ENCODE peak calls at places on chromosomes 3 and 15, in eight cellular contexts. H is GM23248, G is OCI-LY7, S is SK-N-SH, M is hepatocyte, F is HCT116, V is MM.1S, T is GM23338. D is an unnamed sample.

GRCh38 chr15:52810346-52810745 is 20.2 kb upstream of the ONECUT1 start:
- DNase-seq in S (no peak), G (no peak), F (no peak), H (no peak), T (no peak), V (no peak), M (no peak), D (no peak)

GRCh38 chr3:175260145-175260794 is 401.1 kb downstream of the NAALADL2 start:
- DNase-seq in M (no peak), H (peak; percentile 82), S (no peak), F (no peak), T (no peak), V (no peak), G (no peak), D (peak; percentile 66)

GRCh38 chr3:78368576-78369345 is 1328.9 kb downstream of the ROBO2 start:
- DNase-seq in M (no peak), V (no peak), T (no peak), F (no peak), G (no peak), H (peak; percentile 5), S (no peak), D (no peak)

GRCh38 chr15:92205255-92205739 is 188.4 kb upstream of the ST8SIA2 start:
- DNase-seq in H (peak; percentile 12), F (no peak), S (no peak), T (peak; percentile 70), G (peak; percentile 1), V (no peak), M (peak; percentile 42), D (no peak)

GRCh38 chr15:72690938-72691337 is 4.9 kb downstream of the BBS4 start:
- DNase-seq in F (no peak), M (no peak), S (no peak), G (peak; percentile 63), V (no peak), T (no peak), H (no peak), D (no peak)

GRCh38 chr3:64686446-64686908 is 1.3 kb downstream of the ADAMTS9 start:
- DNase-seq in H (peak; percentile 88), S (peak; percentile 27), V (peak; percentile 16), T (peak; percentile 66), G (no peak), M (peak; percentile 72), F (no peak), D (peak; percentile 2)

GRCh38 chr15:72944565-72944964 is 107.7 kb upstream of the NEO1 start:
- DNase-seq in V (no peak), T (no peak), F (no peak), G (no peak), H (no peak), M (no peak), S (no peak), D (no peak)

GRCh38 chr15:74320358-74321247 is 46.8 kb downstream of the CYP11A1 start:
- DNase-seq in S (peak; percentile 76), F (peak; percentile 38), M (peak; percentile 51), H (peak; percentile 76), V (peak; percentile 53), G (peak; percentile 43), T (peak; percentile 84), D (peak; percentile 67)

GRCh38 chr3:13901935-13902584 is 22.2 kb upstream of the WNT7A start:
- DNase-seq in G (no peak), V (no peak), H (no peak), T (no peak), S (no peak), M (no peak), F (no peak), D (no peak)

GRCh38 chr15:31352283-31352880 is 25.7 kb downstream of the KLF13 start:
- DNase-seq in F (no peak), S (peak; percentile 79), G (no peak), V (peak; percentile 76), H (peak; percentile 42), M (no peak), T (no peak), D (no peak)

GRCh38 chr15:78502641-78503040 is 4.7 kb upstream of the HYKK start:
- DNase-seq in F (no peak), S (no peak), H (no peak), G (no peak), V (no peak), M (no peak), T (no peak), D (no peak)

GRCh38 chr3:88150371-88150770 is 612 bp downstream of the C3orf38 start:
- DNase-seq in G (peak; percentile 50), V (peak; percentile 48), F (no peak), S (peak; percentile 9), M (peak; percentile 7), T (no peak), H (peak; percentile 66), D (no peak)

GRCh38 chr3:13513913-13514517 is 33.9 kb downstream of the HDAC11 start:
- DNase-seq in H (peak; percentile 78), T (no peak), F (no peak), V (no peak), G (no peak), S (no peak), M (no peak), D (peak; percentile 76)

GRCh38 chr3:9887478-9887877 is 2.9 kb upstream of the JAGN1 start:
- DNase-seq in S (no peak), G (no peak), M (no peak), V (no peak), H (no peak), T (no peak), F (no peak), D (no peak)

GRCh38 chr3:9881440-9881839 is 1.4 kb upstream of the CIDEC start:
- DNase-seq in S (no peak), G (peak; percentile 17), M (no peak), H (no peak), T (no peak), V (no peak), F (no peak), D (no peak)

GRCh38 chr3:9886328-9886727 is 4.1 kb upstream of the JAGN1 start:
- DNase-seq in H (no peak), F (no peak), M (no peak), S (no peak), T (no peak), V (no peak), G (no peak), D (no peak)

GRCh38 chr3:9884555-9885165 is 4.6 kb upstream of the CIDEC start:
- DNase-seq in H (peak; percentile 89), S (no peak), M (peak; percentile 84), G (no peak), F (peak; percentile 89), V (no peak), T (no peak), D (peak; percentile 96)

DNA sequence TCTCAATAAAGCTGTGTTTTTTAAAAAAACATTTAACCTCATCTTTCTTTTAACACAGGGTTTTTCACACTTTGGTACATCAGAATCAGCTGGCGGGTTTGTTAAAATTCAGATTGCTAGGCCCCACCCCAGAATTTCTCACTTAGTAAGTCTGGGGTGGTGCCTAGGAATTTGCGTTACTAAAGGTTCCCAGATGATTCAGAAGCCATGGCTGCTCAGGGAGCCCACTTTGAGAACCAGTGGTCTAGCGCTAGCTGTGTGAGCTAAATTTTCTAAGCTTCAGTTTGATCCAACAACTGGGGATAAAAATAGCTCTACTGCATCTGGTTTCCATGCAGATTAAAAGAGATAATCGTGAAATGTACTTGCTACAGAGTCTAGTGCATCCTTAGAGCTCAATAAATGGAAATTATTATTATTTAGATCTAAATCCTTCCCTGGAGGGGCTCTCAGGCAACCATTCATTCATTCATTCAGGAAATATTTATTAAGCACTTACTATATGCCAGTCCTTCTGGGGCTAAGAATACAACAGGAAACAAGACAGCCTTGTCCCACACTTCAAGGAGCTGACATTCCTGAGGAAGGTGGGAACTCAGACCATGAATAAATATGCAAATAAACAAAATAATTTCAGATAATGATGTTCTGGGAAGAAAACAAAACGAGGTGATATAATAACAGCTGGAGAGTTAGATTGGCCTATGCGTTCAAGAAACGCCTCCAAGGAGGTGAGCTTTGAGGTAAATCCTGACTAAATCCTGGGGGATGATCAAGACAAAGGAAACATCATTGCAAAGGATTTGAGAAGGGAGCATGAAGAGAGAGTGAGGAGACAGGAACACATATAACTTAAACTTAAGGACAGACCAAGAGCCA is 3.9 kb upstream of the CIDEC start:
- DNase-seq in T (no peak), M (peak; percentile 48), H (peak; percentile 82), V (no peak), S (no peak), G (no peak), F (no peak), D (no peak)
- TF ChIP-seq EZH2phosphoT487 in T (no peak), M (no peak), H (no peak), V (no peak), S (no peak), G (no peak), F (no peak), D (no peak)

GRCh38 chr3:15977089-15977488 is 179.3 kb upstream of the ANKRD28 start:
- DNase-seq in V (no peak), F (no peak), S (no peak), T (no peak), G (no peak), M (no peak), H (no peak), D (no peak)

GRCh38 chr3:15976524-15976923 is 178.7 kb upstream of the ANKRD28 start:
- DNase-seq in G (no peak), F (no peak), T (no peak), V (no peak), H (no peak), S (no peak), M (no peak), D (peak; percentile 8)

GRCh38 chr3:15974647-15975046 is 176.9 kb upstream of the ANKRD28 start:
- DNase-seq in G (peak; percentile 5), T (peak; percentile 89), F (no peak), V (no peak), S (no peak), H (no peak), M (no peak), D (no peak)

GRCh38 chr3:15973414-15973813 is 175.6 kb upstream of the ANKRD28 start:
- DNase-seq in M (no peak), V (no peak), S (no peak), H (no peak), G (no peak), F (no peak), T (no peak), D (no peak)

GRCh38 chr3:15973930-15974329 is 176.2 kb upstream of the ANKRD28 start:
- DNase-seq in S (no peak), H (no peak), T (no peak), M (no peak), G (no peak), V (no peak), F (no peak), D (no peak)
- H2AFZ ChIP-seq in S (no peak overlapping the region), H (no peak overlapping the region), T (peak overlapping the region; percentile 78), M (no peak overlapping the region), G (no peak overlapping the region), V (no peak overlapping the region), F (no peak overlapping the region), D (no peak overlapping the region)

DNA sequence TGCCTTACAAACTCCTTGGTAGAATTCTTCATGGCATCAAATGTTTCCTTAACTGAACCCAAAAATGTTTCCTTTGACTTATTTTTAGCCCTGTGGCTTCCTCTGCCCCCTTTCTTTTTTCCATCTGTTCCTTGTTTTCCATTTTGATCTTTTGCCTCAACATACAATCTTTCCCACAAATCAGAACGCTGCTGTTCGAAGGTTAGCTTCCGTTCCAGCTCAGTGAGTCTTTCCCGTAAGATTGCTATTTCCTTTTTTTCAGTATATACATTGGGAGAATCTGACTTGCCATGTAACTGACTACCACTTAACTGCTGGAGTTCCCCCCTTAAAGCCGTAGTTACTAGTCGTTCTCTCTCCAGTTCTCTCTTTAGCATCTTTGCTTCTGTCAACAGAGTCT is 41.2 kb downstream of the PIGB start:
- DNase-seq in V (no peak), S (no peak), G (no peak), M (no peak), H (no peak), F (no peak), T (no peak), D (no peak)
- H3K9me2 ChIP-seq in V (no peaks in the 10 kb centered on the region), S (no peaks in the 10 kb centered on the region), G (no peaks in the 10 kb centered on the region), M (no peaks in the 10 kb centered on the region), H (no peaks in the 10 kb centered on the region), F (no peaks in the 10 kb centered on the region), T (no peaks in the 10 kb centered on the region), D (no peaks in the 10 kb centered on the region)

GRCh38 chr15:70151008-70151407 is 53.3 kb upstream of the TLE3 start:
- DNase-seq in F (no peak), G (no peak), T (no peak), V (no peak), M (no peak), H (no peak), S (no peak), D (no peak)
- TF ChIP-seq EZH2phosphoT487 in F (no peak), G (no peak), T (no peak), V (no peak), M (no peak), H (no peak), S (no peak), D (no peak)